ENCODE peak calls at places on chromosome 10, in five cellular contexts. D is OCI-LY7, G is bronchial epithelial cell, B is hepatocyte, W is prostate gland. F is an unnamed sample.
A peak's percentile ranks its signal among the peaks of the same experiment; 100 is the strongest.

GRCh38 chr10:98272245-98272644 is 4.3 kb upstream of the LOXL4 start:
- DNase-seq in B (no peak), D (no peak), W (no peak), G (no peak), F (no peak)

GRCh38 chr10:92242910-92243671 is 47.8 kb downstream of the CPEB3 start:
- DNase-seq in G (peak; percentile 68), D (peak; percentile 77), W (peak; percentile 63), B (peak; percentile 81), F (peak; percentile 53)

GRCh38 chr10:4384254-4384653 is 441.8 kb upstream of the AKR1E2 start:
- DNase-seq in G (no peak), D (no peak), B (no peak), W (no peak), F (no peak)

GRCh38 chr10:1297566-1298301 is 241.5 kb downstream of the WDR37 start:
- DNase-seq in W (no peak), D (peak; percentile 4), G (no peak), B (no peak), F (no peak)

GRCh38 chr10:133388973-133389818 is 4.8 kb upstream of the MTG1 start:
- DNase-seq in B (no peak), D (peak; percentile 98), W (no peak), G (no peak), F (no peak)

GRCh38 chr10:10508241-10508640 is 509.4 kb upstream of the CELF2 start:
- DNase-seq in W (no peak), B (no peak), D (no peak), G (no peak), F (no peak)

GRCh38 chr10:44998146-44998631 is 2.5 kb upstream of the ZNF22 start:
- DNase-seq in D (no peak), G (no peak), B (no peak), W (no peak), F (no peak)

GRCh38 chr10:12181065-12181775 is 14.5 kb downstream of the NUDT5 start:
- DNase-seq in D (no peak), G (peak; percentile 47), W (no peak), B (no peak), F (no peak)

GRCh38 chr10:109819807-109820206 is 103.5 kb downstream of the XPNPEP1 start:
- DNase-seq in B (no peak), D (no peak), G (no peak), W (no peak), F (no peak)

GRCh38 chr10:81414038-81414437 is 461.0 kb upstream of the NRG3 start:
- DNase-seq in B (peak; percentile 52), D (no peak), G (no peak), W (no peak), F (peak; percentile 34)

GRCh38 chr10:103742779-103743178 is 112.6 kb downstream of the SH3PXD2A start:
- DNase-seq in B (no peak), W (no peak), D (no peak), G (no peak), F (no peak)

GRCh38 chr10:119079572-119080520 is 771 bp downstream of the EIF3A start:
- DNase-seq in B (peak; percentile 91), D (peak; percentile 71), G (peak; percentile 64), W (peak; percentile 60), F (peak; percentile 73)

GRCh38 chr10:112282086-112282485 is 1.1 kb upstream of the TECTB start:
- DNase-seq in G (peak; percentile 87), D (no peak), B (no peak), W (no peak), F (no peak)

GRCh38 chr10:58319599-58319998 is 15.2 kb upstream of the UBE2D1 start:
- DNase-seq in D (no peak), W (no peak), B (no peak), G (no peak), F (no peak)

GRCh38 chr10:48685731-48686130 is 1.1 kb downstream of the WDFY4 start:
- DNase-seq in G (no peak), W (no peak), B (no peak), D (peak; percentile 30), F (no peak)

GRCh38 chr10:111836586-111836985 is 347.0 kb downstream of the GPAM start:
- DNase-seq in W (no peak), D (no peak), G (no peak), B (no peak), F (no peak)

GRCh38 chr10:124650820-124651401 is 93.3 kb downstream of the FAM53B start:
- DNase-seq in B (no peak), D (no peak), W (no peak), G (no peak), F (no peak)

GRCh38 chr10:10677479-10677878 is 340.2 kb upstream of the CELF2 start:
- DNase-seq in G (peak; percentile 78), B (peak; percentile 72), D (peak; percentile 39), W (peak; percentile 35), F (peak; percentile 41)

GRCh38 chr10:48742891-48743845 is 58.5 kb downstream of the WDFY4 start:
- DNase-seq in D (no peak), G (no peak), W (no peak), B (no peak), F (no peak)

GRCh38 chr10:51302316-51302715 is 228.0 kb downstream of the PRKG1 start:
- DNase-seq in D (no peak), G (peak; percentile 17), B (no peak), W (no peak), F (no peak)

GRCh38 chr10:33365871-33366411 is 31.5 kb upstream of the NRP1 start:
- DNase-seq in W (no peak), B (no peak), D (no peak), G (peak; percentile 98), F (peak; percentile 60)

GRCh38 chr10:99233680-99234018 is 2.0 kb downstream of the HPSE2 start:
- DNase-seq in D (no peak), W (no peak), B (no peak), G (no peak), F (no peak)

GRCh38 chr10:60433684-60434083 is 44.0 kb upstream of the ANK3 start:
- DNase-seq in W (no peak), D (no peak), G (no peak), B (no peak), F (no peak)

GRCh38 chr10:47062801-47063200 is 151.6 kb downstream of the PTPN20 start:
- DNase-seq in G (peak; percentile 4), B (no peak), W (no peak), D (no peak), F (no peak)

GRCh38 chr10:72692897-72693598 is 1.1 kb downstream of the MCU start:
- DNase-seq in D (peak; percentile 45), B (peak; percentile 14), W (no peak), G (peak; percentile 29), F (peak; percentile 11)

GRCh38 chr10:786666-787512 is 97.4 kb upstream of the DIP2C start:
- DNase-seq in B (no peak), W (peak; percentile 3), D (no peak), G (no peak), F (no peak)

GRCh38 chr10:69457771-69458237 is 6.5 kb downstream of the TSPAN15 start:
- DNase-seq in B (no peak), D (no peak), G (peak; percentile 46), W (no peak), F (no peak)

GRCh38 chr10:84267503-84268126 is 22.8 kb downstream of the RGR start:
- DNase-seq in B (peak; percentile 58), D (peak; percentile 46), G (peak; percentile 72), W (no peak), F (peak; percentile 56)

GRCh38 chr10:102131286-102132170 is 1.3 kb upstream of the PPRC1 start:
- DNase-seq in D (no peak), G (peak; percentile 84), B (no peak), W (no peak), F (no peak)

GRCh38 chr10:72417971-72418370 is 63.3 kb upstream of the DNAJB12 start:
- DNase-seq in W (no peak), G (no peak), B (no peak), D (no peak), F (no peak)

DNA sequence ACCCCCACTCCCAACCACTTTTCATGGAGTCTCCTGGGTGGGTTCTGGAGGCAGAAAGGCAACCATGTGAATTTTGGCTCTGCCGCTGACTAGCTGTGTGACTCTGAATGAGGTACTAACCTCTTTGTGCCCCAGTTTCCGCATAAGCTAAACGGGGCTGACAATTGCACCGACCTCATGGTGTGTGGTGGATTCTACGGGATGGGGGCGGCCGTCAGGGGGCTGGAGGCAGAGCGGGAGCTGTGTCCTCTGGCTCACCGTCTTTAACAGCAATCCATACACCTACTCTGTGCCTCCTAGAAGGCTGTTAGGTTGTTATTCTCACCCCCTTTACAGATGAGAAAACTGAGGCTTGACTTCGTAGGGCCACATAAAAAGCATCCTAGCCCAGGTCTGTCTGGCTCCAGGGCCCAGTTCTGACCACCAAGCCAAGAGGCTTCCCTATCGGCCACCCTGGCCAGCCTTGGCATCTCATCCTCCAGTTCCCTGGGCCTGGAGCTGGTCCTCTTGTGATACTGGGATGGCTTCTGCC is 4.3 kb upstream of the SLC29A3 start:
- DNase-seq in D (no peak), W (no peak), B (no peak), G (no peak), F (no peak)
- TF ChIP-seq CTCF in D (no peak), W (no peak), B (no peak), G (no peak), F (no peak)

GRCh38 chr10:55631071-55631654 is 729.9 kb downstream of the ZWINT start:
- DNase-seq in B (peak; percentile 90), D (no peak), G (peak; percentile 8), W (no peak), F (no peak)
- TF ChIP-seq CTCF in B (peak; percentile 81), D (no peak), G (peak; percentile 86), W (no peak), F (no peak)

GRCh38 chr10:71218833-71219120 is 6.4 kb downstream of the UNC5B start:
- DNase-seq in B (no peak), G (no peak), W (no peak), D (no peak), F (no peak)

GRCh38 chr10:71216363-71216695 is 4.0 kb downstream of the UNC5B start:
- DNase-seq in W (no peak), D (no peak), B (no peak), G (no peak), F (no peak)

GRCh38 chr10:71216751-71217265 is 4.4 kb downstream of the UNC5B start:
- DNase-seq in W (no peak), D (no peak), G (no peak), B (no peak), F (no peak)

GRCh38 chr10:71218046-71218832 is 5.9 kb downstream of the UNC5B start:
- DNase-seq in D (no peak), G (peak; percentile 86), W (no peak), B (no peak), F (no peak)

DNA sequence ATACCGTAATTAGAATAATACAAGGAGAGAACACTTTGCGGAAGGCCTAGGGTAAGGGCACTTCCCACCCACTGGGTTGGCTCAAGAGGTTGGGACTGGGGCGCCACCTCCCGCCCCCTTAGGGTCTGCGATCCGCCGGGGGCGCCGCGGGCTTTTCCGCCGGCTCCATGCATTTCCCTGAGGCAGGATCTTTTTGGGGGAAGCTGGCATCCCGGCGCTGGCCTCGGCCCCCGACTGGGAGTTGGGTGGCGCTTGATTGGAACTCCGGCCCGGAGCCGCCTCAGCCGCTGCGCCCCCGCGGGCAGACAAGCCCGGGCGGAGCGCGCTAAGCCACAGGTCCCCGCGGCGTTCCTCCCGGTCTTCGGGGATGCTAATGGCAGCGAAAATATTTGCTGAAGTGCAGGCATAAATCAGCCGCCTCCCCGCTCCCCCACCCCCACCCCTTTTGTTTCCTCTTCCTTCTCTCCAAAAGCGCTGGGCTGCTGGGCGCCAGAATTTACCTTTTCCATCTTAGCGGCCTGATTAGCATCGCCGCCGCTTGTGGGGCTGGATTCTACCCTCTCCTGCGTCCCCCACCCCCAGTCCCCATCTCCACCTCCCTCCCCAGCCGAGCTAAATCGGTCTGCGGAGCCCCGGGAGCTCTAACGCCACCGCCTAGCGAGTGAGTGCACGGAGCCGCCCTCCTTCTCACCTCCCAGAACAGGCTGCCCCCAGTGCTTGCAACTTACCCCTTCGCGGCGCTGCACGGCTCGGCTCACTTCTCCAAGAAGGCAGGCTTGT is 5.1 kb downstream of the UNC5B start:
- DNase-seq in D (no peak), G (peak; percentile 34), B (peak; percentile 67), W (no peak), F (no peak)
- TF ChIP-seq CTCF in D (no peak), G (peak; percentile 13), B (no peak), W (no peak), F (no peak)

GRCh38 chr10:93821051-93821772 is 63.5 kb downstream of the LGI1 start:
- DNase-seq in D (peak; percentile 17), G (peak; percentile 55), B (peak; percentile 36), W (no peak), F (no peak)
- TF ChIP-seq CTCF in D (peak; percentile 65), G (peak; percentile 23), B (peak; percentile 66), W (no peak), F (no peak)

F was measured in Calu3.